ENCODE peak calls at places on chromosomes 6 and 20, in four cellular contexts. S is skeletal muscle cell; L is fibroblast of gingiva; O is activated CD8-positive, alpha-beta memory T cell treated with anti-CD3 and anti-CD28 coated beads, Interleukin-2, amount 10 ng/mL, durations not matched to agents 7 days and 5 days. U is an unnamed sample.

GRCh38 chr20:49832632-49833327 is 20.2 kb downstream of the SLC9A8 start:
- DNase-seq in S (no peak), L (peak), O (no peak), U (no peak)

GRCh38 chr20:51488331-51488730 is 54.2 kb downstream of the NFATC2 start:
- DNase-seq in S (peak), L (peak), O (no peak), U (no peak)

GRCh38 chr6:149899486-149899885 is 1.6 kb upstream of the RAET1E start:
- DNase-seq in S (no peak), L (no peak), O (no peak), U (no peak)

GRCh38 chr20:60810561-60810960 is 441.5 kb upstream of the CDH4 start:
- DNase-seq in S (no peak), L (no peak), O (no peak), U (no peak)

GRCh38 chr20:13494019-13494418 is 144.7 kb downstream of the TASP1 start:
- DNase-seq in S (no peak), L (no peak), O (no peak), U (no peak)

GRCh38 chr20:46336735-46337134 is 28.4 kb upstream of the CDH22 start:
- DNase-seq in S (no peak), L (no peak), O (no peak), U (no peak)

GRCh38 chr6:105318660-105319059 is 84.2 kb downstream of the PREP start:
- DNase-seq in S (no peak), L (no peak), O (no peak), U (no peak)

GRCh38 chr6:3592371-3592941 is 135.6 kb upstream of the SLC22A23 start:
- DNase-seq in S (peak), L (peak), O (no peak), U (peak)

GRCh38 chr6:166691741-166692140 is 64.7 kb upstream of the RPS6KA2 start:
- DNase-seq in S (no peak), L (no peak), O (no peak), U (no peak)

GRCh38 chr6:163539101-163539762 is 124.7 kb downstream of the QKI start:
- DNase-seq in S (no peak), L (no peak), O (no peak), U (no peak)

GRCh38 chr6:145532361-145532760 is 203.0 kb downstream of the EPM2A start:
- DNase-seq in S (no peak), L (no peak), O (no peak), U (no peak)

U was measured in GOT3.